ENCODE peak calls at places on chromosomes 5 and 9, in seven cellular contexts. One of them, this sample, is unnamed.
A peak's percentile ranks its signal among the peaks of the same experiment; 100 is the strongest.

GRCh38 chr5:15249152-15249551 is 250.8 kb upstream of the FBXL7 start:
- DNase-seq in GM10248: no peak
- DNase-seq in cardiac fibroblast: peak; percentile 71
- DNase-seq in nephron progenitor cell: no peak
- DNase-seq in tibial nerve: no peak
- DNase-seq in CD4-positive, alpha-beta T cell: no peak
- DNase-seq in A549: no peak
- DNase-seq in this sample: no peak

GRCh38 chr5:83471405-83472212 is at the start of gene VCAN:
- DNase-seq in tibial nerve: peak; percentile 55
- DNase-seq in CD4-positive, alpha-beta T cell: no peak
- DNase-seq in nephron progenitor cell: peak; percentile 69
- DNase-seq in GM10248: peak; percentile 33
- DNase-seq in A549: peak; percentile 40
- DNase-seq in cardiac fibroblast: peak; percentile 94
- DNase-seq in this sample: peak; percentile 42

GRCh38 chr9:93533863-93534262 is 42.5 kb upstream of the PHF2 start:
- DNase-seq in GM10248: no peak
- DNase-seq in A549: peak; percentile 8
- DNase-seq in nephron progenitor cell: no peak
- DNase-seq in cardiac fibroblast: no peak
- DNase-seq in tibial nerve: no peak
- DNase-seq in CD4-positive, alpha-beta T cell: no peak
- DNase-seq in this sample: no peak

GRCh38 chr5:32230356-32231099 is 56.4 kb upstream of the GOLPH3 start:
- DNase-seq in GM10248: no peak
- DNase-seq in A549: no peak
- DNase-seq in cardiac fibroblast: no peak
- DNase-seq in CD4-positive, alpha-beta T cell: no peak
- DNase-seq in tibial nerve: no peak
- DNase-seq in nephron progenitor cell: no peak
- DNase-seq in this sample: no peak

GRCh38 chr5:94432499-94432898 is 185.9 kb downstream of the KIAA0825 start:
- DNase-seq in GM10248: no peak
- DNase-seq in tibial nerve: peak; percentile 32
- DNase-seq in nephron progenitor cell: no peak
- DNase-seq in cardiac fibroblast: peak; percentile 78
- DNase-seq in CD4-positive, alpha-beta T cell: no peak
- DNase-seq in A549: no peak
- DNase-seq in this sample: no peak

GRCh38 chr5:38524006-38524405 is 32.4 kb downstream of the LIFR start:
- DNase-seq in CD4-positive, alpha-beta T cell: no peak
- DNase-seq in GM10248: no peak
- DNase-seq in A549: no peak
- DNase-seq in tibial nerve: no peak
- DNase-seq in nephron progenitor cell: no peak
- DNase-seq in cardiac fibroblast: no peak
- DNase-seq in this sample: no peak

GRCh38 chr5:96869372-96869641 is 7.0 kb upstream of the ERAP2 start:
- DNase-seq in GM10248: no peak
- DNase-seq in tibial nerve: no peak
- DNase-seq in A549: no peak
- DNase-seq in CD4-positive, alpha-beta T cell: no peak
- DNase-seq in cardiac fibroblast: no peak
- DNase-seq in nephron progenitor cell: no peak
- DNase-seq in this sample: no peak

GRCh38 chr5:169302491-169303118 is 1.7 kb upstream of the SLIT3 start:
- DNase-seq in CD4-positive, alpha-beta T cell: peak; percentile 14
- DNase-seq in cardiac fibroblast: peak; percentile 90
- DNase-seq in nephron progenitor cell: peak; percentile 87
- DNase-seq in tibial nerve: peak; percentile 73
- DNase-seq in GM10248: peak; percentile 67
- DNase-seq in A549: peak; percentile 81
- DNase-seq in this sample: peak; percentile 72

GRCh38 chr9:111815200-111816070 is 20.7 kb upstream of the SHOC1 start:
- DNase-seq in A549: no peak
- DNase-seq in tibial nerve: no peak
- DNase-seq in GM10248: no peak
- DNase-seq in nephron progenitor cell: no peak
- DNase-seq in CD4-positive, alpha-beta T cell: no peak
- DNase-seq in cardiac fibroblast: no peak
- DNase-seq in this sample: no peak

GRCh38 chr5:149853019-149853648 is 91.5 kb downstream of the PDE6A start:
- DNase-seq in A549: peak; percentile 76
- DNase-seq in nephron progenitor cell: peak; percentile 79
- DNase-seq in GM10248: peak; percentile 71
- DNase-seq in CD4-positive, alpha-beta T cell: peak; percentile 12
- DNase-seq in cardiac fibroblast: peak; percentile 86
- DNase-seq in tibial nerve: peak; percentile 93
- DNase-seq in this sample: peak; percentile 62

GRCh38 chr5:1761453-1761755 is 38.2 kb downstream of the MRPL36 start:
- DNase-seq in A549: no peak
- DNase-seq in GM10248: no peak
- DNase-seq in nephron progenitor cell: no peak
- DNase-seq in CD4-positive, alpha-beta T cell: no peak
- DNase-seq in tibial nerve: no peak
- DNase-seq in cardiac fibroblast: no peak
- DNase-seq in this sample: no peak

GRCh38 chr9:12853021-12853420 is 78.2 kb downstream of the LURAP1L start:
- DNase-seq in cardiac fibroblast: no peak
- DNase-seq in A549: no peak
- DNase-seq in nephron progenitor cell: no peak
- DNase-seq in tibial nerve: no peak
- DNase-seq in CD4-positive, alpha-beta T cell: no peak
- DNase-seq in GM10248: no peak
- DNase-seq in this sample: no peak

GRCh38 chr5:37735649-37736347 is 104.0 kb downstream of the GDNF start:
- DNase-seq in A549: no peak
- DNase-seq in CD4-positive, alpha-beta T cell: no peak
- DNase-seq in cardiac fibroblast: peak; percentile 57
- DNase-seq in GM10248: no peak
- DNase-seq in nephron progenitor cell: peak; percentile 16
- DNase-seq in tibial nerve: no peak
- DNase-seq in this sample: no peak

DNA sequence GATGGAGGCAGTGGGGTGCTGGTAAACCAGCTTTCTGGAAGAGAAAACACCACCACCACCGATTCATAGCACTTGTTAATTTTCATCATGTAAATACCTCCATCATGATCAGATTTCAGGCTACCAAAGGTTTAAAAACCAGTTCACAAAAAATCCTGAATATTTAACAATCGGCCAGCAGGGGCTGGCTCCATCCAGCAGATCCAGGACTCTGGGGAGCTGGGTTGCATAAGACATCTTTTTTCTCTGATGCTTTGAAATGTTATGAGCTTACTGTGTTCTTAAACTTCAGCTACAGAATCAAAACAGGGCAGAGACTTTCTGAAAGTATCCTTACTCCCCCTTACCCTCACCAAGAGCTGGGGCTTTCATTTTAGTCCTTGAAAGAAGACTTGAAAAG is 14.6 kb upstream of the RNF183 start:
- DNase-seq in tibial nerve: peak; percentile 44
- DNase-seq in CD4-positive, alpha-beta T cell: no peak
- DNase-seq in A549: no peak
- DNase-seq in nephron progenitor cell: no peak
- DNase-seq in cardiac fibroblast: peak; percentile 54
- DNase-seq in GM10248: no peak
- DNase-seq in this sample: no peak
- TF ChIP-seq CTCF in tibial nerve: peak; percentile 11
- TF ChIP-seq CTCF in CD4-positive, alpha-beta T cell: no peak
- TF ChIP-seq CTCF in A549: no peak
- TF ChIP-seq CTCF in nephron progenitor cell: no peak
- TF ChIP-seq CTCF in cardiac fibroblast: peak; percentile 33
- TF ChIP-seq CTCF in GM10248: no peak
- TF ChIP-seq CTCF in this sample: peak; percentile 26

DNA sequence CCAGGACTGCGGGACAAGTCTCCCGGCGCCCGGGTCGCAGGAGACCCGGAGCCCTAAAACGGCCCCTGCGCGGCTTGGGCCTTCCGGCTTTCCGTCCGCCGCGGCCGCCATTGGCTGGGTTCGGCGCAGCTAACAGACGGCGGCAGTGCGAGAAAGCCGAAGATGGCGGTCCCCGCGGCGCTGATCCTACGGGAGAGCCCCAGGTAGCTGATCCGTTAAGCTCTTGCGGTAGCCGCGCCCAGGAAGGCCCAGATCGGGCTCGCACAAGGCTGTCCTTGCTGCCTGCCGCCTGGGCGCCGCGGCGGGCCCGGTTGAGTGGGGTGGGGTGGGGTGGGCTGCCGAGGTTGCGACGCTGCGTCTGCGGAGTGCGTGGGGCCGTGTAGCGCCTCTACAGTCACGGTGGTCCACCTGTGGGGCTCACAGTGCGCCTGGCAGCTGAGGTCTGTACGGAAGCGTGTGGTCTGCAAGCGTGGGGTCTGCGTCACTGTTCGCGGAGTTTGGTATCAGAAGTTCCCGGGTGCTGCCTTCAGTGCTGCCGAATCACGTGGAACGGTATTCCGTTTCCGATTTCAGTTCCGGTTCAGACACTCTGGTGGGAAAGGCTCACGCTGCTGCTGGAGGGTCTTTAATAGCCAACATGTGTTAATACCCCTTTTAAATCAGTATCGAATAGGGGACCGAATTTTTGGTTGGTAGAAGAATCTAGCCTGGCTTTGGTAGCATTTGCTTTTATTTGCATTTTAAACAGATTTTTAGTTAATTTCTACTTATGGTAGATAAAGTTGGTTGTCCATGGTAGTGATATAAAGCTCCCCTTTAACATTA is at the start of gene COMMD10:
- DNase-seq in CD4-positive, alpha-beta T cell: peak; percentile 74
- DNase-seq in GM10248: peak; percentile 77
- DNase-seq in cardiac fibroblast: peak; percentile 89
- DNase-seq in A549: peak; percentile 72
- DNase-seq in tibial nerve: peak; percentile 65
- DNase-seq in nephron progenitor cell: peak; percentile 78
- DNase-seq in this sample: peak; percentile 65
- TF ChIP-seq CTCF in CD4-positive, alpha-beta T cell: no peak
- TF ChIP-seq CTCF in GM10248: no peak
- TF ChIP-seq CTCF in cardiac fibroblast: no peak
- TF ChIP-seq CTCF in A549: no peak
- TF ChIP-seq CTCF in tibial nerve: no peak
- TF ChIP-seq CTCF in nephron progenitor cell: no peak
- TF ChIP-seq CTCF in this sample: no peak

DNA sequence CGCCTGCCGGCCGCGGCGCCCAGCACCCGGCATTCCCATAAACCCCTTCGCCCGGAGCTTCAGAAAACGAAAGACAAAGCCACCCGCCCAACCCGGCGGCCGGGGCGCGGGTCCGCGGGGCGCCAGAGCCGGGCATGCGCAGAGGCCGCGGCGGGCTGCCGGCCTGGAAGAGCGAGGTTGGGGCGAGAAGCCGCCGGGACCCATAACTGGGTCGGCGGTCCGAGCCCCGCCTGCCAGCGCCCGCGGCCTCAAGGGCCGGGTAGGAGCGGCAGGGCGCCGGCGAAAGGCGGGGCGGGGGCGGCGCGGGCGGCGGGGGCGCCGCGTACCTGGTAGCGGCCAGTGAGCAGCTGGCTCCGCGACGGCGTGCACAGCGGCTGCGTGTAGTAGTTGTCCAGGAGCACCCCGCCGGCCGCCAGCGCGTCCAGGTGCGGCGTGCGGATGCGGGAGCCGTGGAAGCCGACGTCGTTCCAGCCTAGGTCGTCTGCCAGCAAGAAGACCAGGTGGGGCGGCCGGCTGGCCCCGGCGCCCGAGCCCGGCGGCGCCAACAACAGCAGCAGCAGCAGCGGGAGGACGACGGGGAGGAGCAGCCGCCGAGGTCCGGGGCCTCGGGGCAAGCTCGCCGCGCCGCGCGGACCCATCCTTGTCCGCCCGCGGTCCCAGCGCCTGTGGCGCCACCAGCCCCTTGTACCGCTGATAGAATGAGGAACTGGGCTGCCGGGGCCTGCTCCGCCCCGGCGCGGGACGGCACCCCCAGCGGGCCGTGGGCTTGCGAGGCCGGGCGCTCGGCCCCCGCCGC is at the start of gene ARSB:
- DNase-seq in cardiac fibroblast: peak; percentile 87
- DNase-seq in CD4-positive, alpha-beta T cell: peak; percentile 77
- DNase-seq in A549: peak; percentile 92
- DNase-seq in nephron progenitor cell: peak; percentile 89
- DNase-seq in tibial nerve: peak; percentile 76
- DNase-seq in GM10248: peak; percentile 92
- DNase-seq in this sample: peak; percentile 83
- TF ChIP-seq CTCF in cardiac fibroblast: peak; percentile 50
- TF ChIP-seq CTCF in CD4-positive, alpha-beta T cell: peak; percentile 8
- TF ChIP-seq CTCF in A549: no peak
- TF ChIP-seq CTCF in nephron progenitor cell: no peak
- TF ChIP-seq CTCF in tibial nerve: peak; percentile 57
- TF ChIP-seq CTCF in GM10248: peak; percentile 11
- TF ChIP-seq CTCF in this sample: peak; percentile 43

GRCh38 chr5:176402684-176403083 is 13.7 kb downstream of the CLTB start:
- DNase-seq in A549: no peak
- DNase-seq in nephron progenitor cell: no peak
- DNase-seq in tibial nerve: no peak
- DNase-seq in GM10248: no peak
- DNase-seq in CD4-positive, alpha-beta T cell: no peak
- DNase-seq in cardiac fibroblast: peak; percentile 23
- DNase-seq in this sample: no peak

GRCh38 chr5:176407456-176408244 is 8.7 kb downstream of the CLTB start:
- DNase-seq in CD4-positive, alpha-beta T cell: no peak
- DNase-seq in cardiac fibroblast: peak; percentile 54
- DNase-seq in tibial nerve: peak; percentile 61
- DNase-seq in nephron progenitor cell: no peak
- DNase-seq in GM10248: no peak
- DNase-seq in A549: no peak
- DNase-seq in this sample: no peak

GRCh38 chr5:176408590-176408989 is 7.7 kb downstream of the CLTB start:
- DNase-seq in cardiac fibroblast: no peak
- DNase-seq in A549: no peak
- DNase-seq in CD4-positive, alpha-beta T cell: no peak
- DNase-seq in GM10248: no peak
- DNase-seq in tibial nerve: no peak
- DNase-seq in nephron progenitor cell: no peak
- DNase-seq in this sample: no peak

GRCh38 chr5:176406436-176407052 is 9.8 kb downstream of the CLTB start:
- DNase-seq in cardiac fibroblast: no peak
- DNase-seq in nephron progenitor cell: no peak
- DNase-seq in CD4-positive, alpha-beta T cell: no peak
- DNase-seq in tibial nerve: no peak
- DNase-seq in A549: no peak
- DNase-seq in GM10248: no peak
- DNase-seq in this sample: no peak

DNA sequence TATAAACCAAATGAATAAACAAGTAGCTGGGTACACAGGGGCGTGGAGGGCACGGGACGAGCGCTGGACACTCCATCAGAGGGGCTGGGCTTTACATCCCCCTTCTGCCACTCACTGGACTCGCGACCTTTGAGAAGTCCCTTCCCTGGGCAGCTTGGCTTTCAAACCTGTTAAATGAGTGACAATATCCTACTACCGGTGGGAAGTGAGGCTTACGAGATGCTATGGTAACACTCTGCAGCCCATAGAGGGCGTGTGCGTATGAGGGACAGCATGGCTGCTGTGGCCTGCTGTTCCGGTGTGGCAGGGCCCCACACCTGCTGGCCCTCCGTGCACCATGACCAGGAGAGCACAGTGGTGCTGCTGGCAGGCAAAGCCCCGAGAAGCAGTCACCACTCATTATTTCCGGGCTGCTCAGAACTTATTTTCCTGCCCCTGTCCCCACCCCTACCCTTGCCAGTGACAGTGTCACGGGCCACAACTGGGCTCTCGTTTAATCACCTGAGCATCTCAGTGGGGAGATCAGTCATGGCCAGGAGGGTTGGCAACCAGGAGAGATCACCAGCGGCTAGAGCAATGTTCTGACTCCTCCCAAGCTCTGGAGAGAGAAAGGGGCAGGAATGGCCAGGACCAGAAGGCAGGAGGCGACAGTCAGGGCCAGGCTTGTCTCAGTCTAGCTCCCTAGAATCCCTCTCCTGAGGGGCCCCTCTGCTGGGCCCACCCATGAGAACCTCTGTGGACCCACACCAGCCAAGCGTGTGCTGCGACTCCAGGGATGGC is 10.5 kb downstream of the CLTB start:
- DNase-seq in tibial nerve: no peak
- DNase-seq in A549: no peak
- DNase-seq in GM10248: no peak
- DNase-seq in cardiac fibroblast: no peak
- DNase-seq in nephron progenitor cell: no peak
- DNase-seq in CD4-positive, alpha-beta T cell: no peak
- DNase-seq in this sample: no peak
- TF ChIP-seq CTCF in tibial nerve: no peak
- TF ChIP-seq CTCF in A549: peak; percentile 16
- TF ChIP-seq CTCF in GM10248: no peak
- TF ChIP-seq CTCF in cardiac fibroblast: no peak
- TF ChIP-seq CTCF in nephron progenitor cell: peak; percentile 7
- TF ChIP-seq CTCF in CD4-positive, alpha-beta T cell: no peak
- TF ChIP-seq CTCF in this sample: peak; percentile 49